ENCODE peak calls at places on chromosomes 12 and 14, in nine cellular contexts. One of them, this sample, is unnamed.

GRCh38 chr12:105402366-105402765 is 71.9 kb downstream of the C12orf75 start:
- DNase-seq in choroid plexus epithelial cell: no peak
- DNase-seq in fibroblast of lung: no peak
- DNase-seq in fibroblast of pulmonary artery: no peak
- DNase-seq in adrenal gland: no peak
- DNase-seq in bronchial epithelial cell: no peak
- DNase-seq in AG09319: no peak
- DNase-seq in nephron progenitor cell: no peak
- DNase-seq in GM10248: no peak
- DNase-seq in this sample: no peak

GRCh38 chr14:68124050-68124449 is 304.5 kb downstream of the RAD51B start:
- DNase-seq in AG09319: no peak
- DNase-seq in fibroblast of lung: no peak
- DNase-seq in bronchial epithelial cell: no peak
- DNase-seq in adrenal gland: no peak
- DNase-seq in nephron progenitor cell: no peak
- DNase-seq in GM10248: no peak
- DNase-seq in choroid plexus epithelial cell: no peak
- DNase-seq in fibroblast of pulmonary artery: no peak
- DNase-seq in this sample: no peak

GRCh38 chr14:50082308-50082742 is 34.0 kb downstream of the VCPKMT start:
- DNase-seq in adrenal gland: no peak
- DNase-seq in choroid plexus epithelial cell: no peak
- DNase-seq in fibroblast of pulmonary artery: no peak
- DNase-seq in nephron progenitor cell: no peak
- DNase-seq in fibroblast of lung: no peak
- DNase-seq in bronchial epithelial cell: no peak
- DNase-seq in GM10248: no peak
- DNase-seq in AG09319: no peak
- DNase-seq in this sample: no peak

GRCh38 chr14:57884175-57884574 is 18.3 kb upstream of the SLC35F4 start:
- DNase-seq in nephron progenitor cell: no peak
- DNase-seq in GM10248: no peak
- DNase-seq in choroid plexus epithelial cell: peak
- DNase-seq in fibroblast of lung: no peak
- DNase-seq in bronchial epithelial cell: peak
- DNase-seq in AG09319: no peak
- DNase-seq in fibroblast of pulmonary artery: peak
- DNase-seq in adrenal gland: no peak
- DNase-seq in this sample: no peak

GRCh38 chr12:47145188-47145587 is 65.4 kb upstream of the AMIGO2 start:
- DNase-seq in nephron progenitor cell: no peak
- DNase-seq in adrenal gland: no peak
- DNase-seq in choroid plexus epithelial cell: no peak
- DNase-seq in bronchial epithelial cell: no peak
- DNase-seq in fibroblast of lung: no peak
- DNase-seq in fibroblast of pulmonary artery: no peak
- DNase-seq in GM10248: no peak
- DNase-seq in AG09319: no peak
- DNase-seq in this sample: no peak

GRCh38 chr12:69170293-69170692 is 69.1 kb upstream of the CPSF6 start:
- DNase-seq in AG09319: no peak
- DNase-seq in bronchial epithelial cell: no peak
- DNase-seq in choroid plexus epithelial cell: no peak
- DNase-seq in nephron progenitor cell: no peak
- DNase-seq in fibroblast of pulmonary artery: no peak
- DNase-seq in GM10248: no peak
- DNase-seq in fibroblast of lung: no peak
- DNase-seq in adrenal gland: no peak
- DNase-seq in this sample: no peak

GRCh38 chr14:93946104-93946503 is 19.0 kb downstream of the FAM181A start:
- DNase-seq in GM10248: no peak
- DNase-seq in fibroblast of pulmonary artery: no peak
- DNase-seq in fibroblast of lung: peak
- DNase-seq in bronchial epithelial cell: no peak
- DNase-seq in nephron progenitor cell: no peak
- DNase-seq in choroid plexus epithelial cell: peak
- DNase-seq in AG09319: no peak
- DNase-seq in adrenal gland: peak
- DNase-seq in this sample: no peak

GRCh38 chr14:65195042-65195719 is 92.9 kb upstream of the MAX start:
- DNase-seq in choroid plexus epithelial cell: no peak
- DNase-seq in GM10248: peak
- DNase-seq in fibroblast of lung: no peak
- DNase-seq in bronchial epithelial cell: no peak
- DNase-seq in nephron progenitor cell: no peak
- DNase-seq in fibroblast of pulmonary artery: no peak
- DNase-seq in adrenal gland: no peak
- DNase-seq in AG09319: no peak
- DNase-seq in this sample: no peak

GRCh38 chr12:107449891-107450290 is 235.7 kb upstream of the PWP1 start:
- DNase-seq in fibroblast of pulmonary artery: no peak
- DNase-seq in adrenal gland: no peak
- DNase-seq in bronchial epithelial cell: peak
- DNase-seq in nephron progenitor cell: no peak
- DNase-seq in choroid plexus epithelial cell: no peak
- DNase-seq in AG09319: no peak
- DNase-seq in GM10248: no peak
- DNase-seq in fibroblast of lung: no peak
- DNase-seq in this sample: no peak

GRCh38 chr14:74552623-74553022 is 59.1 kb downstream of the ISCA2 start:
- DNase-seq in choroid plexus epithelial cell: no peak
- DNase-seq in nephron progenitor cell: no peak
- DNase-seq in fibroblast of pulmonary artery: peak
- DNase-seq in AG09319: no peak
- DNase-seq in GM10248: no peak
- DNase-seq in adrenal gland: peak
- DNase-seq in fibroblast of lung: peak
- DNase-seq in bronchial epithelial cell: no peak
- DNase-seq in this sample: no peak

GRCh38 chr14:95421741-95422140 is 94.7 kb downstream of the SYNE3 start:
- DNase-seq in choroid plexus epithelial cell: no peak
- DNase-seq in nephron progenitor cell: no peak
- DNase-seq in fibroblast of pulmonary artery: no peak
- DNase-seq in bronchial epithelial cell: no peak
- DNase-seq in adrenal gland: no peak
- DNase-seq in GM10248: no peak
- DNase-seq in fibroblast of lung: no peak
- DNase-seq in AG09319: no peak
- DNase-seq in this sample: no peak

GRCh38 chr12:95858451-95859343 is at the start of gene SNRPF:
- DNase-seq in nephron progenitor cell: peak
- DNase-seq in adrenal gland: peak
- DNase-seq in bronchial epithelial cell: peak
- DNase-seq in AG09319: peak
- DNase-seq in fibroblast of pulmonary artery: peak
- DNase-seq in fibroblast of lung: peak
- DNase-seq in choroid plexus epithelial cell: peak
- DNase-seq in GM10248: peak
- DNase-seq in this sample: peak
- TF ChIP-seq CTCF in nephron progenitor cell: no peak
- TF ChIP-seq CTCF in adrenal gland: no peak
- TF ChIP-seq CTCF in bronchial epithelial cell: peak
- TF ChIP-seq CTCF in AG09319: peak
- TF ChIP-seq CTCF in fibroblast of pulmonary artery: peak
- TF ChIP-seq CTCF in fibroblast of lung: no peak
- TF ChIP-seq CTCF in choroid plexus epithelial cell: peak
- TF ChIP-seq CTCF in GM10248: peak
- TF ChIP-seq CTCF in this sample: no peak

GRCh38 chr14:75800792-75801191 is 139.7 kb downstream of the TTLL5 start:
- DNase-seq in fibroblast of pulmonary artery: no peak
- DNase-seq in fibroblast of lung: no peak
- DNase-seq in AG09319: no peak
- DNase-seq in GM10248: no peak
- DNase-seq in bronchial epithelial cell: no peak
- DNase-seq in choroid plexus epithelial cell: no peak
- DNase-seq in adrenal gland: no peak
- DNase-seq in nephron progenitor cell: no peak
- DNase-seq in this sample: no peak
- TF ChIP-seq CTCF in fibroblast of pulmonary artery: no peak
- TF ChIP-seq CTCF in fibroblast of lung: no peak
- TF ChIP-seq CTCF in AG09319: no peak
- TF ChIP-seq CTCF in GM10248: no peak
- TF ChIP-seq CTCF in bronchial epithelial cell: peak
- TF ChIP-seq CTCF in choroid plexus epithelial cell: no peak
- TF ChIP-seq CTCF in adrenal gland: no peak
- TF ChIP-seq CTCF in nephron progenitor cell: no peak
- TF ChIP-seq CTCF in this sample: no peak

GRCh38 chr12:74015118-74015517 is 522.5 kb upstream of the ATXN7L3B start:
- DNase-seq in fibroblast of lung: no peak
- DNase-seq in nephron progenitor cell: no peak
- DNase-seq in choroid plexus epithelial cell: no peak
- DNase-seq in bronchial epithelial cell: no peak
- DNase-seq in fibroblast of pulmonary artery: no peak
- DNase-seq in GM10248: no peak
- DNase-seq in adrenal gland: no peak
- DNase-seq in AG09319: no peak
- DNase-seq in this sample: no peak
- TF ChIP-seq CTCF in fibroblast of lung: no peak
- TF ChIP-seq CTCF in nephron progenitor cell: no peak
- TF ChIP-seq CTCF in choroid plexus epithelial cell: no peak
- TF ChIP-seq CTCF in bronchial epithelial cell: no peak
- TF ChIP-seq CTCF in fibroblast of pulmonary artery: no peak
- TF ChIP-seq CTCF in GM10248: no peak
- TF ChIP-seq CTCF in adrenal gland: no peak
- TF ChIP-seq CTCF in AG09319: no peak
- TF ChIP-seq CTCF in this sample: no peak

GRCh38 chr12:8566525-8566924 is 25.8 kb upstream of the CLEC4E start:
- DNase-seq in fibroblast of lung: no peak
- DNase-seq in choroid plexus epithelial cell: no peak
- DNase-seq in AG09319: no peak
- DNase-seq in nephron progenitor cell: no peak
- DNase-seq in bronchial epithelial cell: no peak
- DNase-seq in fibroblast of pulmonary artery: no peak
- DNase-seq in GM10248: no peak
- DNase-seq in adrenal gland: no peak
- DNase-seq in this sample: no peak

GRCh38 chr12:8577879-8578278 is 34.8 kb downstream of the AICDA start:
- DNase-seq in fibroblast of lung: no peak
- DNase-seq in nephron progenitor cell: no peak
- DNase-seq in choroid plexus epithelial cell: no peak
- DNase-seq in bronchial epithelial cell: no peak
- DNase-seq in AG09319: no peak
- DNase-seq in adrenal gland: no peak
- DNase-seq in fibroblast of pulmonary artery: no peak
- DNase-seq in GM10248: no peak
- DNase-seq in this sample: no peak

GRCh38 chr12:8572507-8572906 is 31.8 kb upstream of the CLEC4E start:
- DNase-seq in GM10248: no peak
- DNase-seq in choroid plexus epithelial cell: no peak
- DNase-seq in fibroblast of lung: no peak
- DNase-seq in AG09319: no peak
- DNase-seq in bronchial epithelial cell: peak
- DNase-seq in adrenal gland: no peak
- DNase-seq in nephron progenitor cell: no peak
- DNase-seq in fibroblast of pulmonary artery: no peak
- DNase-seq in this sample: no peak
- TF ChIP-seq CTCF in GM10248: no peak
- TF ChIP-seq CTCF in choroid plexus epithelial cell: no peak
- TF ChIP-seq CTCF in fibroblast of lung: no peak
- TF ChIP-seq CTCF in AG09319: no peak
- TF ChIP-seq CTCF in bronchial epithelial cell: no peak
- TF ChIP-seq CTCF in adrenal gland: no peak
- TF ChIP-seq CTCF in nephron progenitor cell: no peak
- TF ChIP-seq CTCF in fibroblast of pulmonary artery: no peak
- TF ChIP-seq CTCF in this sample: no peak

GRCh38 chr12:89992668-89993401 is 284.2 kb upstream of the ATP2B1 start:
- DNase-seq in fibroblast of lung: no peak
- DNase-seq in fibroblast of pulmonary artery: no peak
- DNase-seq in bronchial epithelial cell: no peak
- DNase-seq in AG09319: no peak
- DNase-seq in choroid plexus epithelial cell: no peak
- DNase-seq in GM10248: no peak
- DNase-seq in adrenal gland: no peak
- DNase-seq in nephron progenitor cell: no peak
- DNase-seq in this sample: no peak

GRCh38 chr12:89991807-89992206 is 283.2 kb upstream of the ATP2B1 start:
- DNase-seq in choroid plexus epithelial cell: no peak
- DNase-seq in adrenal gland: no peak
- DNase-seq in fibroblast of pulmonary artery: no peak
- DNase-seq in bronchial epithelial cell: no peak
- DNase-seq in GM10248: no peak
- DNase-seq in AG09319: no peak
- DNase-seq in fibroblast of lung: no peak
- DNase-seq in nephron progenitor cell: no peak
- DNase-seq in this sample: no peak

GRCh38 chr12:89995870-89996269 is 287.2 kb upstream of the ATP2B1 start:
- DNase-seq in nephron progenitor cell: no peak
- DNase-seq in GM10248: no peak
- DNase-seq in bronchial epithelial cell: no peak
- DNase-seq in adrenal gland: no peak
- DNase-seq in fibroblast of pulmonary artery: no peak
- DNase-seq in AG09319: no peak
- DNase-seq in fibroblast of lung: no peak
- DNase-seq in choroid plexus epithelial cell: no peak
- DNase-seq in this sample: no peak

GRCh38 chr12:89994901-89995300 is 286.3 kb upstream of the ATP2B1 start:
- DNase-seq in adrenal gland: no peak
- DNase-seq in fibroblast of lung: no peak
- DNase-seq in fibroblast of pulmonary artery: no peak
- DNase-seq in GM10248: no peak
- DNase-seq in nephron progenitor cell: no peak
- DNase-seq in choroid plexus epithelial cell: no peak
- DNase-seq in bronchial epithelial cell: no peak
- DNase-seq in AG09319: no peak
- DNase-seq in this sample: no peak

DNA sequence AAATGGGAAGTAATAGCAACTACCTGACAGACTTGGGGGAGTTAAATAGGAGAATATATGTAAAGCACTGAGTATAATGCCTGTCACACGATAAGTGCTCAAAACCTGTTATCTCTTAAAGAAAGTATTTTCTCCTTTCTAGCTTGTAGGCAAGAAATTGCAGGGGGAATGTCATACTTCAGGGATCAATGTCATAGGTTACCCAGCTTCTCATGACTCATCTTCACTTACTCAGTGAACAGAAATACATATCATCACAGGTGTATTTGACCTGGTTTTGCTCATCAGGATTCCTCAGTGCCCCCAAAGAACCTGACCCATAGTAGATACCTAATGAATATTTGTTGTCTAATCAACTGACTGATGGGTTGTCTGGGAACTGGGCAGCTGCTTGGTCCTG is 285.0 kb upstream of the ATP2B1 start:
- DNase-seq in bronchial epithelial cell: peak
- DNase-seq in fibroblast of pulmonary artery: no peak
- DNase-seq in nephron progenitor cell: no peak
- DNase-seq in fibroblast of lung: no peak
- DNase-seq in choroid plexus epithelial cell: no peak
- DNase-seq in GM10248: no peak
- DNase-seq in AG09319: no peak
- DNase-seq in adrenal gland: no peak
- DNase-seq in this sample: no peak
- TF ChIP-seq CTCF in bronchial epithelial cell: no peak
- TF ChIP-seq CTCF in fibroblast of pulmonary artery: no peak
- TF ChIP-seq CTCF in nephron progenitor cell: no peak
- TF ChIP-seq CTCF in fibroblast of lung: no peak
- TF ChIP-seq CTCF in choroid plexus epithelial cell: no peak
- TF ChIP-seq CTCF in GM10248: no peak
- TF ChIP-seq CTCF in AG09319: no peak
- TF ChIP-seq CTCF in adrenal gland: no peak
- TF ChIP-seq CTCF in this sample: no peak

This sample was measured in endothelial cell.